ENCODE peak calls at places on chromosomes 5 and 9, in eight cellular contexts. L, E, F, G, S, A, C and N are unnamed samples.

GRCh38 chr9:98991981-98992884 is 48.5 kb downstream of the COL15A1 start:
- DNase-seq in L (no peak), E (no peak), F (no peak), G (no peak), S (no peak), A (no peak), C (no peak), N (no peak)

GRCh38 chr9:108049026-108049591 is 559.5 kb upstream of the KLF4 start:
- DNase-seq in L (peak), E (no peak), F (no peak), G (no peak), S (no peak), A (peak), C (no peak), N (peak)

GRCh38 chr5:79743846-79744605 is 54.4 kb downstream of the CMYA5 start:
- DNase-seq in L (no peak), E (no peak), F (no peak), G (no peak), S (no peak), A (no peak), C (no peak), N (no peak)

GRCh38 chr5:131595088-131596033 is 39.7 kb downstream of the RAPGEF6 start:
- DNase-seq in L (no peak), E (no peak), F (no peak), G (no peak), S (no peak), A (no peak), C (no peak), N (no peak)

GRCh38 chr5:44051591-44051990 is 337.6 kb downstream of the FGF10 start:
- DNase-seq in L (no peak), E (no peak), F (no peak), G (no peak), S (no peak), A (no peak), C (no peak), N (no peak)

GRCh38 chr9:5582835-5583195 is 46.1 kb upstream of the RIC1 start:
- DNase-seq in L (no peak), E (no peak), F (no peak), G (peak), S (no peak), A (no peak), C (no peak), N (no peak)

GRCh38 chr5:435961-436640 is 6.9 kb upstream of the EXOC3 start:
- DNase-seq in L (no peak), E (peak), F (no peak), G (no peak), S (peak), A (peak), C (no peak), N (peak)

GRCh38 chr5:181263633-181264032 is 2.7 kb upstream of the TRIM52 start:
- DNase-seq in L (no peak), E (no peak), F (no peak), G (no peak), S (no peak), A (no peak), C (no peak), N (no peak)

GRCh38 chr5:67315082-67315801 is 118.6 kb upstream of the CD180 start:
- DNase-seq in L (no peak), E (no peak), F (no peak), G (no peak), S (no peak), A (no peak), C (no peak), N (peak)

GRCh38 chr9:15306068-15306756 is 804 bp downstream of the TTC39B start:
- DNase-seq in L (no peak), E (peak), F (peak), G (no peak), S (peak), A (no peak), C (no peak), N (peak)

GRCh38 chr9:6007770-6008168 is 7.7 kb downstream of the RANBP6 start:
- DNase-seq in L (peak), E (peak), F (peak), G (no peak), S (peak), A (no peak), C (no peak), N (peak)

GRCh38 chr5:62178258-62178657 is 127.7 kb upstream of the KIF2A start:
- DNase-seq in L (no peak), E (no peak), F (no peak), G (no peak), S (no peak), A (no peak), C (no peak), N (no peak)

GRCh38 chr5:164336906-164337305 is 831.5 kb downstream of the MAT2B start:
- DNase-seq in L (no peak), E (no peak), F (no peak), G (no peak), S (no peak), A (no peak), C (no peak), N (no peak)

DNA sequence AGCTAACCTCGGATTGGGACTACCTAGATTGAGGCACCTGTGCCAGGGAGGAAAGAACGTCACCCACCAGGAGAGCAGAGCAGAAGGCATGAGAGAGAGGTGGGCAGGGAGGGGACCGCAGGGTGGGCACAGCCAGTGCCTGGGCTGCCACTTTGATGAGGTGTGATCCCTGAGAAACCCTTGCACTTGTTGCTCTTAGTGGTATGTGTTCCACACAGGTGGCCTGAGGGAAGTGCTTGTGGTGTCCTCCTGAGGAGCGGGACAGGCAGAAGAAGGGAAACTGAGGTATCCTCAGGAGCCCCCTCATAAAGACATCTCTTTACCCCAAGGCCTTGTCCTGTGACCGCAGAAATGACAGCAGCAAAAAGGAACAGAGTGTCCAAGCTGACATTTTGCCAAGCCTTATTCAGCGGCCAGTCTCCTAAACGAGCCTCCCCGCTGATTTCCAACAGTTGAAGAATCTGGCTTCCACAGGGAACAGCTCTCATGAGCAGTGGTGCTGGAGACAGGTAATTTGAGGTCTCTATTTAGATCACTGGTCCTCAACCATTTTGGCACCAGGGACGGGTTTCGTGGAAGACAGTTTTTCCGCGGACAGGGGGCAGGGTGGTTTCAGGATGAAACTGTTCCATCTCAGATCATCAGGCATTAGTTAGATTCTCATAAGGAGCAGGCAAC is 82.4 kb downstream of the FOXD1 start:
- DNase-seq in L (no peak), E (no peak), F (no peak), G (no peak), S (no peak), A (no peak), C (no peak), N (no peak)
- H3K9ac ChIP-seq in L (no peak), E (no peak), F (no peak), G (no peak), S (peak), A (no peak), C (no peak), N (no peak)

GRCh38 chr5:143494162-143494561 is 90.7 kb upstream of the NR3C1 start:
- DNase-seq in L (no peak), E (no peak), F (no peak), G (no peak), S (no peak), A (no peak), C (no peak), N (peak)

GRCh38 chr5:143496928-143497327 is 93.4 kb upstream of the NR3C1 start:
- DNase-seq in L (no peak), E (peak), F (no peak), G (no peak), S (no peak), A (no peak), C (no peak), N (no peak)

GRCh38 chr5:143494595-143494994 is 91.1 kb upstream of the NR3C1 start:
- DNase-seq in L (no peak), E (no peak), F (no peak), G (no peak), S (no peak), A (no peak), C (no peak), N (no peak)

GRCh38 chr5:143495124-143495523 is 91.6 kb upstream of the NR3C1 start:
- DNase-seq in L (no peak), E (peak), F (no peak), G (no peak), S (no peak), A (no peak), C (peak), N (no peak)

GRCh38 chr5:143495823-143496275 is 92.4 kb upstream of the NR3C1 start:
- DNase-seq in L (no peak), E (no peak), F (no peak), G (no peak), S (no peak), A (no peak), C (peak), N (peak)
- TF ChIP-seq POLR2AphosphoS5 in L (no peak), E (no peak), F (no peak), G (no peak), S (no peak), A (no peak), C (no peak), N (no peak)

DNA sequence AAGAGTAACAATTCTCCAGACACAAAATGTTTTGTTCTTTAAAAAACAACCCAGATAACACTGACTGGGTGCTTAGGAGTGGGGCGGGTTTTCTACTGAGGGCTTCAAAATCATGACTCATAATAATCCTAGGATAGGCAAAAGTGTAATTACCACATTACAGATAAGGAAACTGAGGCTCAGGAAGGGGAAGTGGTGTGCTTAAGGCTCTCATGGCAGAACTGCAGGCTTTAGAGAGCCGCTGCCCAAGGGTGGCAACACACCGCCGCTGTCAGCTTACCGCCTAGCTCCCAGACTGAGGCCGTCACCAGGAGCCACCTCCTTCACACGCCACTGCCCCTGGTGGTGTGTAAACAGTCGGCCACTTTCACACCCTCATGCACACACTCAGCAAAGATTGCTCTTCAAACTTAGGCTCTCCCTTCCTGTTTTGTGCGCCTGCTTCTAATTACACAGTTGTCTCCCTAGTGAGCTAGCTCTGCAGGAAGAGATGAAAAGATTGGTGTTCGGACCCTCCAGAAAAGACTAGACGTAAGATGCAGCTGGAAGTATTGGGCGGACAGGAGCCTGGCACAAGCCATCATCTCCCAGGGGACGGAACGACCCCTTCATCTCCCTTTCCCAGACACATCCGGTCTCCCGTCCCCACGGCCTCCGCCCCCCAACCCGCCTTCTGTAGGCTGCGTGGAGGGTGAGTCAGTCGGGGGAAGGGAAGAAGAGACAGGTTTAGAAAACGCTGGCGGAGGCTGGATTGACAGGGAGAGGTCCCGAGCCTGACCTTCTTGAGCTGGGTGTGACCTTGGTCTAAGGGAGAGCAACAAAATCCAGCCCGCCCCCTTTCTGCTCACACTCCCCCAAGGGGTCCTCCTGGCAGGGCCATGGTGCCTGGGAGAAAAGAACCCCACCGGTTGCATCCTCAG is 162.7 kb downstream of the SYK start:
- DNase-seq in L (peak), E (peak), F (peak), G (no peak), S (peak), A (peak), C (no peak), N (peak)
- H3K9ac ChIP-seq in L (no peak), E (no peak), F (no peak), G (no peak), S (no peak), A (no peak), C (no peak), N (no peak)

GRCh38 chr9:126623667-126624452 is 10.1 kb downstream of the LMX1B start:
- DNase-seq in L (no peak), E (no peak), F (peak), G (no peak), S (no peak), A (no peak), C (no peak), N (no peak)

GRCh38 chr9:126626117-126627022 is 12.6 kb downstream of the LMX1B start:
- DNase-seq in L (no peak), E (no peak), F (peak), G (no peak), S (no peak), A (peak), C (no peak), N (no peak)

GRCh38 chr9:126624453-126624872 is 10.7 kb downstream of the LMX1B start:
- DNase-seq in L (no peak), E (no peak), F (no peak), G (no peak), S (no peak), A (no peak), C (no peak), N (no peak)

GRCh38 chr9:126624912-126625311 is 11.2 kb downstream of the LMX1B start:
- DNase-seq in L (no peak), E (no peak), F (no peak), G (no peak), S (no peak), A (no peak), C (no peak), N (no peak)

GRCh38 chr9:126625329-126626116 is 11.8 kb downstream of the LMX1B start:
- DNase-seq in L (no peak), E (no peak), F (peak), G (no peak), S (no peak), A (no peak), C (no peak), N (no peak)
- TF ChIP-seq POLR2AphosphoS5 in L (no peak), E (no peak), F (no peak), G (no peak), S (no peak), A (no peak), C (no peak), N (no peak)

GRCh38 chr5:141514330-141515111 is 25.6 kb downstream of the PCDHGC5 start:
- DNase-seq in L (no peak), E (no peak), F (no peak), G (no peak), S (no peak), A (no peak), C (no peak), N (peak)
- H3K9ac ChIP-seq in L (no peak), E (no peak), F (no peak), G (no peak), S (peak), A (no peak), C (peak), N (no peak)

GRCh38 chr9:129439242-129439641 is 181.7 kb downstream of the C9orf50 start:
- DNase-seq in L (no peak), E (no peak), F (no peak), G (no peak), S (no peak), A (no peak), C (no peak), N (no peak)

GRCh38 chr9:129437626-129438323 is 183.1 kb downstream of the C9orf50 start:
- DNase-seq in L (no peak), E (no peak), F (no peak), G (no peak), S (peak), A (no peak), C (no peak), N (no peak)

GRCh38 chr9:129435272-129435671 is 185.6 kb downstream of the C9orf50 start:
- DNase-seq in L (no peak), E (no peak), F (no peak), G (no peak), S (no peak), A (no peak), C (no peak), N (no peak)

GRCh38 chr9:129435996-129436676 is 184.8 kb downstream of the C9orf50 start:
- DNase-seq in L (no peak), E (no peak), F (no peak), G (no peak), S (no peak), A (no peak), C (no peak), N (no peak)

DNA sequence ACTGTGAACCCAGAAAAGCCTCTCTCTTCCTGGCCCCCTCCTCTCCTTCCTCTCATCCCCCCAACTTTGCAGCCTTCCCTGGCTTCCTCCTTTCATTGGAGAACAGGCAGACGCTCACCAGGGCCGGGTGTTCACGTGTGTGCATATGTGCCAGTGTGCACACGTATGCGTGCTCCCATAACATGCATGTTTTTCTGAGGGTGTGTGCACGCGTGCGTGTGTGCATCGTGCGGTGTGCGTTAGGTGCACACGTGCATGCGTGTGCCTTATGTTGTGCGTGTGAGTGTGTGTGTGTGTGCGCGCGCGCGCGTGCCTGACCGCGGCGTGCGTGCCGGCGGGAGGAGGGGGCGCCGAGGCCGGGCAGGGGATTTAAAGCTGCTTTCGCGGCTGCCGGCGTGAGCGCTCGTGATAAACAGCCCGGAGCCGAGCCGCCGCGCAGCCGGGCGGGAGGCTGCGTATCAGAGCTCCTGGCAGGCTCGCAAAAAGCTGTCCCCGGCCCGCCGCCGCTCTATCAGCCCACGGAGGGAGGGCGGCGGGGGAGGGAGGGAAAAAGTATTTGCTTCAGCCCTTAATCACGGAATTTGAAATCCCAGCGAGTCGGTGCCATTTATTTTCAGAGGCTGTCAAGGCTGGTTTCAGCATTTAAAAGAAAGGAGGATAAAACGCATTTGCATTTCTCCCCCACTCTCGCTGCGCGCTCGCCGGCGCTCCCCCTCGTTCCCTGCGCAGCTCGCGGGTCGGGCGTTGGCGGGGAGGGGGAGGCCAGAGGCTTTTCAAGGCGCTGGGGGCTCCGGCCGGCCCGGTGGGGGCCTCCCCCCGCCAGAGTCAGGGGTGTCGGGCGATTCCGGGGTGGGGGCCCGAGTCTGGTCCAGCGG is 183.9 kb downstream of the C9orf50 start:
- DNase-seq in L (no peak), E (no peak), F (no peak), G (no peak), S (peak), A (peak), C (no peak), N (peak)
- TF ChIP-seq POLR2AphosphoS5 in L (no peak), E (no peak), F (no peak), G (no peak), S (no peak), A (no peak), C (peak), N (no peak)